ENCODE peak calls at places on chromosomes 4 and X, in five cellular contexts. W, Q, O, R and E are unnamed samples.
A peak's percentile ranks its signal among the peaks of the same experiment; 100 is the strongest.

GRCh38 chrX:118745570-118745969 is 18.2 kb downstream of the IL13RA1 start:
- DNase-seq in W (peak; percentile 30), Q (no peak), O (no peak), R (no peak), E (peak; percentile 14)

GRCh38 chr4:77481856-77482255 is 123.8 kb upstream of the CXCL13 start:
- DNase-seq in W (peak; percentile 57), Q (peak; percentile 70), O (no peak), R (no peak), E (peak; percentile 20)

GRCh38 chrX:10360121-10360520 is 203.3 kb downstream of the CLCN4 start:
- DNase-seq in W (peak; percentile 8), Q (no peak), O (no peak), R (no peak), E (peak; percentile 11)

GRCh38 chrX:121949041-121949760 is 901.8 kb downstream of the GLUD2 start:
- DNase-seq in W (no peak), Q (no peak), O (no peak), R (no peak), E (no peak)

GRCh38 chrX:150569155-150569477 is 695 bp downstream of the MTM1 start:
- DNase-seq in W (peak; percentile 68), Q (peak; percentile 43), O (no peak), R (no peak), E (no peak)

GRCh38 chr4:75634281-75634680 is 4.0 kb upstream of the CDKL2 start:
- DNase-seq in W (peak; percentile 31), Q (peak; percentile 41), O (no peak), R (no peak), E (no peak)

GRCh38 chrX:131783555-131784338 is 239.4 kb upstream of the STK26 start:
- DNase-seq in W (no peak), Q (peak; percentile 86), O (no peak), R (no peak), E (peak; percentile 75)

GRCh38 chr4:99811850-99812249 is 4.8 kb upstream of the DAPP1 start:
- DNase-seq in W (peak; percentile 52), Q (peak; percentile 27), O (no peak), R (peak; percentile 12), E (peak; percentile 43)

GRCh38 chr4:188113156-188113555 is 3.8 kb upstream of the TRIML2 start:
- DNase-seq in W (no peak), Q (peak; percentile 100), O (no peak), R (no peak), E (no peak)

GRCh38 chrX:69968956-69969355 is 80.8 kb downstream of the AWAT2 start:
- DNase-seq in W (no peak), Q (no peak), O (no peak), R (no peak), E (no peak)

GRCh38 chr4:8880851-8881250 is 9.2 kb upstream of the HMX1 start:
- DNase-seq in W (no peak), Q (no peak), O (no peak), R (no peak), E (no peak)
- H3K27me3 ChIP-seq in W (peaks cover 37% of the 10 kb centered on the region), Q (peaks cover 11% of the 10 kb centered on the region), O (no peaks in the 10 kb centered on the region), R (peaks cover 80% of the 10 kb centered on the region), E (peaks cover 4% of the 10 kb centered on the region)

GRCh38 chrX:136183175-136183574 is 35.8 kb downstream of the FHL1 start:
- DNase-seq in W (no peak), Q (no peak), O (no peak), R (no peak), E (no peak)

GRCh38 chrX:136183917-136184316 is 36.6 kb downstream of the FHL1 start:
- DNase-seq in W (peak; percentile 36), Q (no peak), O (no peak), R (no peak), E (no peak)

GRCh38 chrX:136186023-136186413 is 38.7 kb downstream of the FHL1 start:
- DNase-seq in W (no peak), Q (no peak), O (no peak), R (no peak), E (no peak)

GRCh38 chrX:136182394-136182793 is 35.1 kb downstream of the FHL1 start:
- DNase-seq in W (no peak), Q (no peak), O (no peak), R (no peak), E (peak; percentile 78)

GRCh38 chrX:136185409-136186022 is 38.2 kb downstream of the FHL1 start:
- DNase-seq in W (peak; percentile 71), Q (no peak), O (no peak), R (no peak), E (peak; percentile 63)
- H3K27me3 ChIP-seq in W (no peaks in the 10 kb centered on the region), Q (no peaks in the 10 kb centered on the region), O (no peaks in the 10 kb centered on the region), R (no peaks in the 10 kb centered on the region), E (no peaks in the 10 kb centered on the region)

GRCh38 chr4:152065545-152065944 is 304.7 kb upstream of the GATB start:
- DNase-seq in W (no peak), Q (no peak), O (no peak), R (no peak), E (no peak)

GRCh38 chr4:152063301-152064235 is 302.8 kb upstream of the GATB start:
- DNase-seq in W (peak; percentile 50), Q (no peak), O (no peak), R (no peak), E (no peak)

GRCh38 chr4:152064282-152064681 is 303.5 kb upstream of the GATB start:
- DNase-seq in W (peak; percentile 35), Q (no peak), O (no peak), R (no peak), E (peak; percentile 34)

DNA sequence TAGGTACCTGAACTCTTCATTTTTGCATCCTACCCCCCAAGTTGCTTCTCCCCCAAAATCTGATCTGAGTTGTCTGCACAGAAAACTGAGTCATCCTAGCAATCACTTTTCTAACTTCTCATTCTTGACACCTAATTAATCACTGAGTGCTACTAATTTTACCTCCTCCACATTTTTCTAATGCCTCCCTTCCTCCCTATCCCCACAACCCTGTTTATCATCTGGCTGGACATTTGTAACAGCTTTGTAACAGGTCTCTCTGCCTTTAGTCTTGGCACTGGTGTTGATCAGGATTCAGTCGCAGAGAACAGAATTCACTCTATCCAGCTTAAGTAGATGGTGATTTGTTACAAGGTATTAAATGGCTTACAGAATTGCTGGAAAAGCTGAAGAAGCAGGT is 303.9 kb upstream of the GATB start:
- DNase-seq in W (no peak), Q (no peak), O (no peak), R (no peak), E (no peak)
- H3K27me3 ChIP-seq in W (no peaks in the 10 kb centered on the region), Q (no peaks in the 10 kb centered on the region), O (no peaks in the 10 kb centered on the region), R (no peaks in the 10 kb centered on the region), E (no peaks in the 10 kb centered on the region)

GRCh38 chr4:48991357-48991756 is 5.3 kb downstream of the CWH43 start:
- DNase-seq in W (no peak), Q (no peak), O (no peak), R (no peak), E (no peak)

GRCh38 chr4:48986654-48987164 is 634 bp downstream of the CWH43 start:
- DNase-seq in W (no peak), Q (no peak), O (peak; percentile 59), R (no peak), E (no peak)

GRCh38 chr4:48989461-48990203 is 3.6 kb downstream of the CWH43 start:
- DNase-seq in W (no peak), Q (no peak), O (no peak), R (no peak), E (no peak)

GRCh38 chr4:48985602-48985975 is 486 bp upstream of the CWH43 start:
- DNase-seq in W (no peak), Q (no peak), O (no peak), R (no peak), E (no peak)

DNA sequence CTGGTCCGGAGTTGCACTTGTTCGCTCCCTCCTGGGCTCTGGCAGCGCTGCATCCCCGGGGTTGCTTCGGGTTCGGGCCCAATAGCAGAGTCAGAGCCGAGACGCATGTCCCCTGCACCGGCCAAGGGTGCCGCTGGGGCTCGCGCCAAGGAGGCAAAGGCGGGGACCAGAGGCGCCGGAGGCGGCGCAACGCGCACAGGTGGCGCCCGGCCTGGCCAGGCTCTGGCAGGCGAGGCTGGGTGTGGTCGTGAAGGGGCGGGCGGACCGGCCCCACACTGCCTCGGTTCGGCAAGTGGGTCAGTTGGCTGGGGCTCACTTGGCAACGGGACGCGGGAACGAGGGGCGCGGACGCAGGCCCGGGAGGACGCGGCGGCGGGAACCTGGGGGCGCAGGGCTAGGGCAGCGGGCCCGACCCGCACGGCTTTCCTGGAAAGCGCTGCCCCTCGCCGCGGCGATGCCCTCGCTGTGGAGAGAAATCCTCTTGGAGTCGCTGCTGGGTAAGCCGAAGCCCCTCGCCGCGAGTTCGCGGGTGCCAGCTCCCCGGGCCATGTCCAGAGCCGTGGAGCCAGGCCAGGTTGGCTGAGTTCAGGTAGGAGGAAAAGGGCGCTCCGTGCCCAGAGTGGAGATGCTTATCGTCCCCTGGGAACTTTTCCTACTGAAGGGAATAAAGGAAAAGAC is at the start of gene CWH43:
- DNase-seq in W (no peak), Q (no peak), O (peak; percentile 69), R (no peak), E (no peak)
- H3K27me3 ChIP-seq in W (peaks cover 44% of the 10 kb centered on the region), Q (no peaks in the 10 kb centered on the region), O (no peaks in the 10 kb centered on the region), R (peaks cover 45% of the 10 kb centered on the region), E (peaks cover 19% of the 10 kb centered on the region)

GRCh38 chrX:39582091-39582490 is 515.7 kb downstream of the BCOR start:
- DNase-seq in W (no peak), Q (peak; percentile 27), O (no peak), R (no peak), E (peak; percentile 51)
- H3K27me3 ChIP-seq in W (no peaks in the 10 kb centered on the region), Q (no peaks in the 10 kb centered on the region), O (no peaks in the 10 kb centered on the region), R (no peaks in the 10 kb centered on the region), E (no peaks in the 10 kb centered on the region)

DNA sequence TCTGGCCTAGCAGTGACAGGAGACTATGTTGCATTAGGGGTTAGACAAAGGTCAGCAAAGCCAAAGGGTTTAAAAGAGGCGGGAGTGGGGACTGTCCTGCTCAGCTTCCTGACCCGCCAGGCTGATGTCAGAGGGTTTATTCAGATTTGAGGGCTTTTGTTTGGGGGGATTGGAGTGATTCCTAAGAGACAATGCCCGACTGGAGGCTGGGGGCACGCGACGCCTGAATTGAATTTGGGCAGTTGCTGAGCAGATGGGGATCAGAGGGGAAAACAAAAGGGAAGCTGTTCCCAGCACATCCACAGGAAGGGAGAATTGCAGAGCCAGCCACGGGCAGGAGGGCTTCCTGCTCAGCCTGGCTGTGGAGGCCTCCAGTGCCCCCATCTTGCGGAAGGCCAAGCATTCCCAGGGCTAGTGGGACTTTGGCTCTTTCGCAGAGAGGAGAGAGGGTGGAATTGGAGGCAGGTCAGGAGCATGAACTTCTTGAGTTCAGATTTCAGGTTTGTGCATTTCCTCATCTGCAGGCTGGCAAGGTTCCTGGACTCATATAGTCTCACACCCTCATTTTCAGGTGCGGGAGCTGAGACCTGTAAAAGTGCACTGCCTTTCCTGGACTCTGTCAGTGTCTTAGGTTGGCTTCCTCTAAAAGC is 162.8 kb downstream of the NHS start:
- DNase-seq in W (no peak), Q (no peak), O (no peak), R (no peak), E (no peak)
- H3K27me3 ChIP-seq in W (no peaks in the 10 kb centered on the region), Q (no peaks in the 10 kb centered on the region), O (no peaks in the 10 kb centered on the region), R (no peaks in the 10 kb centered on the region), E (no peaks in the 10 kb centered on the region)

GRCh38 chrX:112670290-112670689 is 9.4 kb downstream of the LHFPL1 start:
- DNase-seq in W (no peak), Q (no peak), O (no peak), R (no peak), E (no peak)
- H3K27me3 ChIP-seq in W (no peaks in the 10 kb centered on the region), Q (peaks cover 3% of the 10 kb centered on the region), O (no peaks in the 10 kb centered on the region), R (no peaks in the 10 kb centered on the region), E (no peaks in the 10 kb centered on the region)

DNA sequence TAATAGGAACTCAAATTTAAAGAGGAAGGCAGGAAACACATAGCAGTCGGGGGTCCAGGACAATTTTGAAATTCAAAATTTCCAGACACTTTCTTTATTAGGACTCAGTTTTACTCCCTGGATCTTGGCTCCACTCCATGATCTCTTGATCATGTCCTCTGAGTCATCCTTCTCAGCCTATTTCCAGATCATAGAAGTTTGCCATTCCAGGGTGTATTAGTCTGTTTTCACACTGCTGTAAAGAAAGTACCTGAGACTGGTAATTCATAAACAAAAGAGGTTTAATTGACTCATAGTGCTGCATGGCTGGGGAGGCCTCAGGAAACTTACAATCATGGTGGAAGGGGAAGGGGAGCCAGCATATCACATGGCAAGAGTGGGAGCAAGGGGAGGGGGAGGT is 564.7 kb upstream of the ACTRT1 start:
- DNase-seq in W (no peak), Q (peak; percentile 0), O (no peak), R (no peak), E (no peak)
- H3K27me3 ChIP-seq in W (no peaks in the 10 kb centered on the region), Q (no peaks in the 10 kb centered on the region), O (no peaks in the 10 kb centered on the region), R (no peaks in the 10 kb centered on the region), E (no peaks in the 10 kb centered on the region)